ENCODE peak calls at places on chromosomes 5 and 9, in seven cellular contexts. O, F, C, N, X, E and I are unnamed samples.

GRCh38 chr5:174617910-174618309 is 106.5 kb upstream of the MSX2 start:
- DNase-seq in O (no peak), F (no peak), C (no peak), N (no peak), X (no peak), E (no peak), I (no peak)

GRCh38 chr9:12697719-12698118 is 4.5 kb downstream of the TYRP1 start:
- DNase-seq in O (no peak), F (no peak), C (no peak), N (no peak), X (no peak), E (no peak), I (no peak)

GRCh38 chr5:167671176-167671575 is 620.3 kb upstream of the WWC1 start:
- DNase-seq in O (no peak), F (no peak), C (no peak), N (no peak), X (no peak), E (no peak), I (no peak)

GRCh38 chr5:92801921-92802320 is 779.1 kb downstream of the NR2F1-AS1 start:
- DNase-seq in O (no peak), F (no peak), C (no peak), N (no peak), X (no peak), E (no peak), I (no peak)

GRCh38 chr9:127154390-127155191 is 32.2 kb upstream of the ANGPTL2 start:
- DNase-seq in O (no peak), F (no peak), C (peak; percentile 76), N (no peak), X (no peak), E (peak; percentile 16), I (no peak)

GRCh38 chr5:171639966-171640365 is 145.7 kb upstream of the SMIM23 start:
- DNase-seq in O (no peak), F (no peak), C (no peak), N (no peak), X (no peak), E (no peak), I (no peak)

GRCh38 chr5:93100433-93100832 is 480.6 kb downstream of the NR2F1-AS1 start:
- DNase-seq in O (no peak), F (no peak), C (no peak), N (no peak), X (no peak), E (no peak), I (no peak)

GRCh38 chr5:14696057-14696456 is 31.5 kb downstream of the OTULIN start:
- DNase-seq in O (no peak), F (no peak), C (no peak), N (no peak), X (no peak), E (no peak), I (no peak)

GRCh38 chr9:133226219-133227171 is 17.4 kb upstream of the OBP2B start:
- DNase-seq in O (no peak), F (no peak), C (peak; percentile 74), N (no peak), X (no peak), E (peak; percentile 11), I (peak; percentile 51)

GRCh38 chr5:161863259-161863658 is 15.3 kb downstream of the GABRA1 start:
- DNase-seq in O (no peak), F (no peak), C (no peak), N (no peak), X (no peak), E (no peak), I (no peak)
- TF ChIP-seq POLR2AphosphoS5 in O (no peak), F (no peak), C (no peak), N (no peak), X (no peak), E (no peak), I (no peak)

GRCh38 chr5:56412601-56413379 is 179.7 kb upstream of the ANKRD55 start:
- DNase-seq in O (peak; percentile 36), F (peak; percentile 6), C (no peak), N (no peak), X (peak; percentile 59), E (peak; percentile 28), I (peak; percentile 91)

GRCh38 chr5:56419667-56420066 is 186.5 kb upstream of the ANKRD55 start:
- DNase-seq in O (no peak), F (no peak), C (no peak), N (no peak), X (no peak), E (no peak), I (no peak)

GRCh38 chr5:56414056-56414455 is 180.9 kb upstream of the ANKRD55 start:
- DNase-seq in O (no peak), F (no peak), C (no peak), N (no peak), X (peak; percentile 49), E (no peak), I (no peak)

GRCh38 chr5:56410696-56411095 is 177.6 kb upstream of the ANKRD55 start:
- DNase-seq in O (no peak), F (no peak), C (no peak), N (no peak), X (no peak), E (no peak), I (no peak)

GRCh38 chr5:56415356-56415765 is 182.2 kb upstream of the ANKRD55 start:
- DNase-seq in O (peak; percentile 10), F (no peak), C (no peak), N (no peak), X (peak; percentile 90), E (no peak), I (peak; percentile 88)
- TF ChIP-seq POLR2AphosphoS5 in O (no peak), F (no peak), C (no peak), N (no peak), X (peak; percentile 26), E (no peak), I (peak; percentile 74)

DNA sequence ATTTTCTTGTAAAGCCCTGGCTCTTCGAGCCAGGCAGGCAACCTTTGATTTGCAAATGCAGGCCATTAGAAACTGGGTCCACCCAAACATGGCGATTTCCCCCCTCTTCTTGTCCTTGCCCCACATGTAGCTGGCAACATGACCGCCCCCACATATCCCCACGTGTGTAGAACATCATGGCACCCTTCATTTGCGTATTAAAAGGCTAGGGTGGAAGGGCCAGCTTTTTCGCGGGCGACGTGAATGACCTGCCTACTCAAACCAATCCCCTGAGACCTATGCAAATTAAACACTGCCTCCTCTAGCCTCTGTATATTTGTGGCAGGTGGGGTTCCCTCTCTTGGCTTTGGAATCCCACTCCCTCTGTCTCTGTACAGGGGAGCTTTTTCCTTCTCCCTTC is 107.0 kb upstream of the CLINT1 start:
- DNase-seq in O (no peak), F (no peak), C (no peak), N (no peak), X (no peak), E (no peak), I (no peak)
- TF ChIP-seq POLR2AphosphoS5 in O (no peak), F (no peak), C (no peak), N (no peak), X (no peak), E (no peak), I (no peak)

GRCh38 chr9:120877276-120878034 is 467 bp upstream of the PHF19 start:
- DNase-seq in O (peak; percentile 78), F (peak; percentile 32), C (peak; percentile 85), N (no peak), X (peak; percentile 80), E (no peak), I (peak; percentile 93)
- TF ChIP-seq POLR2AphosphoS5 in O (peak; percentile 75), F (peak; percentile 6), C (peak; percentile 35), N (no peak), X (peak; percentile 94), E (no peak), I (peak; percentile 73)

DNA sequence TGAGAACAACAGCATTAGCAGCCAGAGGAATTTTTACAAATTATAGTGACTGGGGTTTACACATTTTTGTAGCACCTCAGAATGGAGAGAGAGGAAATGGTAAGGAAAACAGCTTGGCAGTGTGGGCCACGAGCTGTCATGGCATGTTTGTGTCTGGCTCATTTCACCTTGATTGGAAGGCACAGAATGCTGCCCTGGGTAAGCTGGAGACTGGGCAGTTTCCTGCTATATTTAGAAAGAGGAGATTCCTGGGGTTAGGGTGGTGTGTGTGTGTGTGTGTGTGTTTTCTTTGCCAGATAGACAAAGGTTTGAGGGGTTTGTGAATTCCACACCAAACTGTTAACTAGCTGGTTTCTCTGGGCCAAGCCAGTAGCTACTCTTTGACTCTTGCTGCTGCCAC is 9.0 kb downstream of the ARHGAP26 start:
- DNase-seq in O (no peak), F (peak; percentile 24), C (no peak), N (no peak), X (no peak), E (no peak), I (no peak)
- TF ChIP-seq POLR2AphosphoS5 in O (no peak), F (no peak), C (no peak), N (no peak), X (no peak), E (no peak), I (no peak)

DNA sequence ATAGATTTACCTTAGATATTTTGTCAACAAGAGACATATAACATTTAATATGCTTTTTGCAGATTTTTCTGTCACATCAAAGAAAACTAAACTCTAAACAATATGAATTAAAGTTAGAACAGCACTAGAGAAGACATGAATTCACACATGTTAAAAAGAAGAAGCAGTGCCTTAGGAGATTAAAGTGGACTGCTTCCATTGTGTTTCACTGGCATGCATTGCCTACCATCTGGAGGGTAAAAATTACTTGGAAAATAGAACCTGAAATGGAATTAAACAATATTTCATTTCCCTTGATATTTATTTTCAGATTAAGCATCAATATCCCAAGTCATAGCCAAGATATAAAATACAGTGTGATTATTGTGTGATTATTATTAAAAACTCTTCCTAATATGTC is 319.4 kb upstream of the CDH18 start:
- DNase-seq in O (no peak), F (no peak), C (no peak), N (no peak), X (no peak), E (no peak), I (no peak)
- TF ChIP-seq POLR2AphosphoS5 in O (no peak), F (no peak), C (no peak), N (no peak), X (no peak), E (no peak), I (no peak)

GRCh38 chr5:81409361-81409760 is 15.4 kb upstream of the ACOT12 start:
- DNase-seq in O (no peak), F (no peak), C (no peak), N (no peak), X (no peak), E (no peak), I (no peak)
- TF ChIP-seq POLR2AphosphoS5 in O (no peak), F (no peak), C (no peak), N (no peak), X (no peak), E (no peak), I (no peak)

GRCh38 chr5:55232985-55233928 is at the start of gene CCNO:
- DNase-seq in O (no peak), F (peak; percentile 76), C (no peak), N (no peak), X (peak; percentile 29), E (peak; percentile 52), I (peak; percentile 86)
- TF ChIP-seq POLR2AphosphoS5 in O (no peak), F (no peak), C (no peak), N (peak; percentile 19), X (no peak), E (no peak), I (no peak)